ENCODE peak calls at places on chromosomes 7 and 10, in six cellular contexts. S is CD4-positive, alpha-beta T cell; Z is foreskin keratinocyte; E is GM12878; H is left lung; K is PC-3. F is an unnamed sample.

GRCh38 chr7:73717991-73718405 is 1.5 kb downstream of the STX1A start:
- ATAC-seq in S (peak), Z (peak), E (peak), H (no peak), K (peak), F (no peak)

GRCh38 chr10:6128591-6129383 is 40.0 kb downstream of the RBM17 start:
- ATAC-seq in S (no peak), Z (peak), E (no peak), H (peak), K (no peak), F (peak)

GRCh38 chr10:88113657-88114272 is 250.3 kb downstream of the PTEN start:
- ATAC-seq in S (no peak), Z (no peak), E (no peak), H (peak), K (no peak), F (no peak)

GRCh38 chr7:137687556-137688280 is 159.1 kb downstream of the DGKI start:
- ATAC-seq in S (no peak), Z (no peak), E (no peak), H (no peak), K (no peak), F (no peak)

GRCh38 chr10:13930123-13930522 is 343.4 kb downstream of the PRPF18 start:
- ATAC-seq in S (peak), Z (no peak), E (peak), H (no peak), K (no peak), F (no peak)

GRCh38 chr10:102713814-102714620 is at the start of gene ARL3:
- ATAC-seq in S (peak), Z (peak), E (peak), H (peak), K (peak), F (peak)

GRCh38 chr7:132537451-132537850 is 38.8 kb downstream of the PLXNA4 start:
- ATAC-seq in S (no peak), Z (no peak), E (no peak), H (no peak), K (no peak), F (no peak)

GRCh38 chr7:50791363-50791762 is 8.7 kb upstream of the GRB10 start:
- ATAC-seq in S (no peak), Z (no peak), E (no peak), H (peak), K (no peak), F (no peak)

GRCh38 chr10:33669861-33670385 is 335.5 kb upstream of the NRP1 start:
- ATAC-seq in S (no peak), Z (no peak), E (no peak), H (no peak), K (no peak), F (no peak)

GRCh38 chr10:76035728-76036409 is 604.4 kb downstream of the LRMDA start:
- ATAC-seq in S (no peak), Z (peak), E (no peak), H (peak), K (peak), F (no peak)
- H3K27ac ChIP-seq in S (no peak), Z (no peak), E (no peak), H (no peak), K (no peak), F (no peak)

DNA sequence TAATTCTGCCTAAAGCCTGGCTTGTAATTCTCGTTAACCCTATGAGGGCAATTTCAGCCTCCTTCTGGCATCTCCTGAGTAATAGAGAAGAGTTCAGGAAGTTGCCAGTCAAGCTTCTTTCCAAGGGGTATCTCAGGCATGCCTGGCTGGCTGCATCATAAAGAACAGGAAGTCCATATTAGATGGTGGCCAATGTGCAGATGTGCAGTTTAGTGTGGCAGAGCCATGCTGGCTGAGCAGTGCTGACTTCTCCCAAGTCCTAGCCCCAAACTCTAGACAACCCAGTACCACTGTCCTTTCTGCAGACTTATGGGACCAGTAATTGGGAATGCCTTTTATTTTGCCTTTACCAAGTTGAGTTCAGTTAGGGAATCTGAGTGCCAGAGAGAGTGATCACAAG is 517.9 kb downstream of the GALNT17 start:
- ATAC-seq in S (no peak), Z (no peak), E (no peak), H (no peak), K (no peak), F (no peak)
- H3K27ac ChIP-seq in S (no peak), Z (no peak), E (no peak), H (no peak), K (no peak), F (no peak)

DNA sequence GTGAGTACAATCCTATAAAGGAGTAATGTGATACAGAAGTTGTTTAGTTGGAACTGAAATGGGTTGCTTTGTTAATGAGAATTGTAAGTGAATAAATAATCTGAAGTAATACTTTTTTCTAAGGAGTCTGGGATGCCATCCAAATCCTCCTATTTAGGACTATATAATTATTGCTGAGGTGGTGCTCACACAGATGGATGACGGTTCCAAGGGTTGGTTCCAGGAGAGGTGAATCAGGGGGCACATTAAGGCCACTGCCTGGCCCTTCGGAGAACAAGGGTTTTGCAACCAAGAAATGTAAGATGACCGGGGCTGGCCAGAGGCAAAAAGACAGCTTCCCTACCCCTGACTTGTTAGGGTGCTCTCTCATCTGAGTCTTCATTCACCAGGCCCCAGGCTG is 352.7 kb downstream of the PHTF2 start:
- ATAC-seq in S (no peak), Z (no peak), E (no peak), H (peak), K (no peak), F (peak)
- H3K27ac ChIP-seq in S (no peak), Z (no peak), E (no peak), H (no peak), K (no peak), F (peak)

DNA sequence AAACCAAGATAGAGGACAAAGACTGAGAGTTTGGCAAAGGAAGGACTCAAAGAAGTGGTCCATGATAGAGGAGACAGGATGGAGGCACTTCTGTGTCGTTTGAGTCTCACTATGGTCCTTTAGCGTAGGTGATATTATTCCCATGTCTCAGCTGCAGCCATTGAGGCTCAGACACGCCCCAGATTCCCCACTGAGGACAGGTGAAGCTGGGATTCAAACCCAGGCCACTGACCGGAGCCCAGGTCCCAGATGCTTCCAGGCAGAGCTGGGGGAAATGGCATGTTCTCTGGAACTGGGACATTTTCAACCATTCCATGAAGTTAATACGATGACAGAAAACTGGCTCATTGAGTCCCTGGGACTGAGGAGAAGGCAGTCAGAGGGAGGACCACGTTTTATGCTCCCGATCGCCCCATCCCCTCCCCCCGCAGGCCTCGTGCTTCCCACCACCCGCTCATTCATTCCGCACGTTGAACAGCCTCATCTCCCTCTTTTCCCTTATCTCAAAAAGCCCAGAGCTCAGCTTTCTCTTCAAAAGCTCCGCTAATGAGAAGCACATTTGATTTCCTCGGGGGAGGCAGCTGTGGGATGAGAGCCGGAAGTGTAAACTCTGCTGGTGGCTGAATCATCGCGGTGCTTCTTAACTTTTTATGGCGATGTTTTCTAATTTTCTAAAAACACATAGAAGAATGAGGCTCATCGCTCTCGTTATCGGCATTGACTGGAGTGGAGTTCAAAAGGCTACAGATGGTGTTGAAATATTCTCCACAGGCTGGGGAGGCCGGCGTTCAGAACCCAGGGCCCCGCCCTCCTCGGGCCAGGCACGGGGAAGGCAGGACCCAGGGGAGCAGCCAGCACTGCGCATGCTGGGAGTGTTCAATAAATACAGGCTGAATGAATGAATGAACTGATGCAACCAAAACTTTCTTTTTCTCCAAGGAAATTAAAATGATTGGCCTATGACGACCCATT is 64.0 kb downstream of the OAT start:
- ATAC-seq in S (peak), Z (peak), E (peak), H (peak), K (no peak), F (peak)
- H3K27ac ChIP-seq in S (no peak), Z (peak), E (no peak), H (no peak), K (no peak), F (no peak)

DNA sequence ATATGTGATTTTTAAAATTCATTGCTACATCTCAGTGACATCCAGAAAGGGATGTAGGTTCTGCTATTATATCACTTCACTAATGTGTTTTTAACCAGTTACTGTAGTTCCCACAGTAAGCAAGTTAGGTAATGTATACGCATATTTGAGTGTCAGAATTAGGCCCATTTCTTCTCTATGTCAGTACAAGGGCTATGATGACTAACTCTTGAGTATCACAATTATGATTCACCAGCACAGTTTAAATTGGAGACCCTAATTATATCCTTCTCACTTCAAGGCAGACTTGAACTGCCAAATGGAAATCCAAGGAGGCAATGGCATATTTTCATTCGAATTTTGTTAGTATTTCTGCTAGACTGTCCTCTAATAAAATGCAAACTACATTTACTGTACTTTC is 23.6 kb downstream of the BZW2 start:
- ATAC-seq in S (no peak), Z (peak), E (no peak), H (no peak), K (no peak), F (no peak)
- H3K27ac ChIP-seq in S (no peak), Z (peak), E (no peak), H (peak), K (peak), F (peak)

DNA sequence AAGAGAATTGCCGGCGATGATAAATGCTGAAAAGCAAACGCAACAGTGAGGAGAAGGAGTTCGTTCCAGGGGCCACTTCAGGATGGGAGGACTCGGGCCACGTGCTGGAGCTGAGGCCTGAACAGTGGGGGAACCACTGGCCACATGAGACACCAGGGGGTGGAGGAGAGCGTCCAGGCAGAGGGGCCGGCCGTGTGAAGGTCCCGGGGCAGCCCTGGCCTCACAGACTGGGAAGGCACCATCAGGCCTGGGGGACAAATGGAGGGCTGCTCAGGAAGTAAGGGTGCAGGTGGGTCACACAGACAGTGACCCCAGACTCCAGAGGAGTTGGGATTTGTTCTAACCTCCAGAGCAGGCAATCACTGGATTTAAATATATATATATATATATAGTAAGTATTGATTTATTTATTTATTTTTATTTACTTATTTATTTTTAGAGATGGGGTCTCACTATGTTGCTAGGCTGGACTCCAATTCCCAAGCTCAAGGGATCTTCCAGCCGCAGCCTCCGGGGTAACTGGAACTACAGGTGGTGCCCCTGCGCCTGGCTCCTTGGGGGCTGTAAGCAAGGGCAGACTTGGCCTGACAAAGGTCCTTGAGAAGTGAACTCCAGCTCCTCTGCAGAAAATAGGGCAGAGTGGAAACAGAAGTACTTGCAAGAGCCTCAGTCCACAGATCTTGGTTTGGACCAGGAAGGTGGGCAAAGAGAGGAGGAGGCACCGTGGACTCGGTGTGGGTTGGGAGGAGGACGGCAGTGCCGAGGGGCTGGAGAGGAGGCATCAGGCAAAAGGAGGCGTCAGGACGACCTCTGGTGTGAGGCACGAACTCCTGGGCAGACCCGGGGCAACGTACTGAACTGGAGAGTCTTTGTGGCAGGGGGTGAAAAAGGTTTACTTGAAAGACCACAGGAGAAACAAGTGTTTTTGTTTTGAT is 57.3 kb downstream of the TCERG1L start:
- ATAC-seq in S (no peak), Z (no peak), E (no peak), H (no peak), K (no peak), F (no peak)
- H3K27ac ChIP-seq in S (no peak), Z (no peak), E (no peak), H (no peak), K (no peak), F (no peak)

GRCh38 chr7:106166651-106167342 is 54.7 kb upstream of the SYPL1 start:
- ATAC-seq in S (peak), Z (peak), E (peak), H (peak), K (peak), F (peak)
- H3K27ac ChIP-seq in S (no peak), Z (no peak), E (no peak), H (no peak), K (no peak), F (peak)

DNA sequence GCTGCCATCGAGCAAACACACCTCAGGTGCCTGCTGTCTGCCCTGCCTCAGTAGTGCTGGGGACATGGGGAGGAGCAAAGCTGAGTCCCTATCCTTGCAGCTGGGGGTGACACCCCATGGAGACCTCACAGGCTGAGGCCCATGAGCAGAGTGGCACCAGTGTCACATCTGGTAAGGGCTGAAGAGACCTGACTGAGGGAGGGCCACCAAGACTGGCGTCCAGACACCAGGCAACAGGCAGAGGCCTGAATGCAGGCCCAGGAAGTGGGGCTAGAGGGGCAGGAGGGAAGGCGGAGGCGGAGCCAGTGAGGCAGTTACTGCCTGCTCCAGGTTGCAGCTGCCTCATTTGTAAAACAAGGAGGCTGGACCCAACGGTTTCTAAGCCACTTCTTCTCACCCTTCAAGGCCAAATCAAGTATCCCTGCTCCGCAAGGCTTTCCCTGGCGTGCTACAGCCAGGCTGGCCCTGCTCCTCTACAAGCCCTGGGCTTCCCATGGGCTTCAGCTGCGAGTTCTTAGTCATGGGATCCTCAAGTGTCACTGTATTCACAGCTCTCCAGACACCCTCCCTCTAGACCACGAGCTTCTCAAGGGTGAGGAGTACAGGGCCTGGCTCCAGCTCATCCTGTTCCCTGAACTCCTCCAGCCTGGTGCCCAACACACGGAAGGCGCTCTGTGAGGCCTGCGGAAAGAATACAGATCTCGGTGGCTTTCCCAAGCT is 39.0 kb downstream of the FAM53B start:
- ATAC-seq in S (no peak), Z (no peak), E (no peak), H (no peak), K (no peak), F (no peak)
- H3K27ac ChIP-seq in S (peak), Z (no peak), E (no peak), H (no peak), K (no peak), F (peak)

GRCh38 chr10:69182005-69182404 is 2.0 kb downstream of the SUPV3L1 start:
- ATAC-seq in S (no peak), Z (no peak), E (no peak), H (no peak), K (no peak), F (no peak)
- H3K27ac ChIP-seq in S (no peak), Z (no peak), E (no peak), H (no peak), K (no peak), F (no peak)

GRCh38 chr7:37771342-37771741 is 77.1 kb upstream of the NME8 start:
- ATAC-seq in S (no peak), Z (no peak), E (no peak), H (no peak), K (no peak), F (no peak)
- H3K27ac ChIP-seq in S (no peak), Z (no peak), E (no peak), H (no peak), K (no peak), F (no peak)

F was measured in gastroesophageal sphincter.